ENCODE peak calls at places on chromosome 19, in five cellular contexts. G is A549, M is HFF-Myc, L is dorsolateral prefrontal cortex, Z is HCT116. I is an unnamed sample.
A peak's percentile ranks its signal among the peaks of the same experiment; 100 is the strongest.

GRCh38 chr19:6971366-6971765 is 49.9 kb downstream of the MBD3L2B start:
- DNase-seq in Z (no peak), L (no peak), G (no peak), M (no peak), I (no peak)

GRCh38 chr19:8575467-8575997 is 1.7 kb downstream of the MYO1F start:
- DNase-seq in L (no peak), M (no peak), Z (no peak), G (no peak), I (no peak)

GRCh38 chr19:19595171-19595701 is 23.3 kb downstream of the PBX4 start:
- DNase-seq in G (no peak), Z (no peak), L (no peak), M (peak; percentile 32), I (peak; percentile 32)

GRCh38 chr19:43395561-43395960 is 19.1 kb upstream of the TEX101 start:
- DNase-seq in Z (no peak), L (no peak), G (no peak), M (no peak), I (no peak)

GRCh38 chr19:19192910-19193423 is 909 bp downstream of the RFXANK start:
- DNase-seq in L (no peak), G (no peak), Z (no peak), M (no peak), I (no peak)

GRCh38 chr19:49786432-49786831 is 19.6 kb downstream of the AP2A1 start:
- DNase-seq in M (no peak), Z (no peak), G (peak; percentile 70), L (no peak), I (peak; percentile 21)

GRCh38 chr19:43624933-43625332 is 5.5 kb upstream of the ZNF428 start:
- DNase-seq in M (no peak), L (no peak), G (no peak), Z (peak; percentile 72), I (no peak)

GRCh38 chr19:44685877-44686276 is 13.1 kb upstream of the CEACAM16 start:
- DNase-seq in L (no peak), M (no peak), G (peak; percentile 60), Z (no peak), I (peak; percentile 7)

GRCh38 chr19:15222738-15223648 is 9.3 kb downstream of the EPHX3 start:
- DNase-seq in G (peak; percentile 89), Z (peak; percentile 33), M (peak; percentile 80), L (peak; percentile 93), I (peak; percentile 85)

GRCh38 chr19:1312732-1313694 is 27.3 kb downstream of the EFNA2 start:
- DNase-seq in Z (peak; percentile 23), L (no peak), G (peak; percentile 88), M (no peak), I (no peak)

GRCh38 chr19:2266183-2266993 is 10.2 kb upstream of the JSRP1 start:
- DNase-seq in L (peak; percentile 78), G (no peak), Z (no peak), M (no peak), I (no peak)

GRCh38 chr19:10424011-10424637 is 3.8 kb downstream of the PDE4A start:
- DNase-seq in G (peak; percentile 89), L (peak; percentile 86), M (no peak), Z (no peak), I (no peak)

DNA sequence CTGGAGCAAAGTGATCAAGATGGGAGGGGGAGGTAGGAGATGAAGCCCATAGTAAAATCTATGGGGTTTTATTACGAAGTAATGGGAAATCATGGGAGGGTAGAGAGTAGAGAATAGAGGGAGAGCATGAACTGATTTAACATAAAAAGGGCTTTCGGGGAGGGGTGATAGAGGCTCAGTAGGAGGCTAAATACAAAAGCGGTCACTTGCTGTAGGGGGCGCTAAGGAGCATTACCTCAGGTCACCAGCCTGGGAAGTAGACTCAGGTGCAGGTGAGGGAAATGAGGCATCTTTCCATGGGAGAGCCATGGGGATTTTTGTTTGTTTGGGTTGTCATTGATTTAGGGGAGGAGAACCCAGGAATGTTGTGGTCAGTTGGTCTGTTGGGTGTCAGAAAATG is 14.1 kb downstream of the KRTDAP start:
- DNase-seq in G (no peak), L (no peak), M (no peak), Z (peak; percentile 16), I (no peak)
- TF ChIP-seq CTCF in G (peak; percentile 35), L (no peak), M (peak; percentile 34), Z (no peak), I (no peak)

DNA sequence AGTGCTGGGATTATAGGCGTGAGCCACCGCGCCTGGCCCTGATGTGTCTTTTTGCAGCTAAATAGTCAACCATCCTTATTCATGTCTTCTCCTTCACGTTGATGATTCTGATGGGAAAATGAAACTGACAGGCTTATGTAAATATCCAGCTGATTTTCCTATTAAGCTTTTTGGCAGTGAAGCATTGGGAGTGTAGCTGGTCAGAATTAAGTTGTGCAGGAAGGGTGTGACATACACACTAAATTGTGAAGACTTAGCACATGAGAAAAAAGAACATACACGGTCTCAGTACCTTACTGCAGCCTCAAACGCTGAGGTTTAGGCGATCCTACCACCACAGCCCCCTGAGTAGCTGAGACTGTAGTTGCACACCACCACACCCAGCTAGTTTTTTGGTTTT is 50.5 kb upstream of the USE1 start:
- DNase-seq in L (no peak), G (no peak), M (no peak), Z (no peak), I (no peak)
- H3K4me3 ChIP-seq in L (no peak overlapping the region), G (no peak overlapping the region), M (no peak overlapping the region), Z (no peak overlapping the region), I (no peak overlapping the region)

GRCh38 chr19:55226273-55226672 is 2.3 kb downstream of the TMEM86B start:
- DNase-seq in G (no peak), M (no peak), L (no peak), Z (no peak), I (no peak)

GRCh38 chr19:55226788-55227187 is 1.8 kb downstream of the TMEM86B start:
- DNase-seq in M (no peak), G (no peak), L (no peak), Z (no peak), I (no peak)

GRCh38 chr19:55224038-55224665 is 4.4 kb downstream of the TMEM86B start:
- DNase-seq in Z (no peak), L (no peak), M (no peak), G (no peak), I (no peak)

GRCh38 chr19:55227241-55228014 is 1.1 kb downstream of the TMEM86B start:
- DNase-seq in M (no peak), L (no peak), Z (no peak), G (no peak), I (no peak)

GRCh38 chr19:55225415-55225958 is 3.1 kb downstream of the TMEM86B start:
- DNase-seq in L (no peak), M (no peak), Z (no peak), G (no peak), I (no peak)
- TF ChIP-seq CTCF in L (no peak), M (no peak), Z (no peak), G (no peak), I (no peak)

GRCh38 chr19:27522223-27522622 is 1690.7 kb downstream of the UQCRFS1 start:
- DNase-seq in G (no peak), L (no peak), M (no peak), Z (no peak), I (no peak)
- H3K4me3 ChIP-seq in G (no peak overlapping the region), L (no peak overlapping the region), M (no peak overlapping the region), Z (no peak overlapping the region), I (no peak overlapping the region)

GRCh38 chr19:17259934-17260333 is 4.6 kb downstream of the USHBP1 start:
- DNase-seq in G (no peak), M (no peak), Z (no peak), L (no peak), I (no peak)

GRCh38 chr19:17263712-17264640 is 569 bp downstream of the USHBP1 start:
- DNase-seq in L (no peak), G (no peak), Z (no peak), M (no peak), I (no peak)

GRCh38 chr19:17262557-17262956 is 2.0 kb downstream of the USHBP1 start:
- DNase-seq in L (no peak), M (no peak), G (no peak), Z (no peak), I (no peak)

GRCh38 chr19:17259118-17259780 is 5.3 kb downstream of the USHBP1 start:
- DNase-seq in M (no peak), L (no peak), G (no peak), Z (no peak), I (no peak)

GRCh38 chr19:17260842-17261325 is 3.7 kb downstream of the USHBP1 start:
- DNase-seq in Z (peak; percentile 81), L (peak; percentile 65), M (peak; percentile 36), G (peak; percentile 89), I (no peak)
- TF ChIP-seq CTCF in Z (peak; percentile 79), L (no peak), M (peak; percentile 95), G (peak; percentile 75), I (peak; percentile 92)

DNA sequence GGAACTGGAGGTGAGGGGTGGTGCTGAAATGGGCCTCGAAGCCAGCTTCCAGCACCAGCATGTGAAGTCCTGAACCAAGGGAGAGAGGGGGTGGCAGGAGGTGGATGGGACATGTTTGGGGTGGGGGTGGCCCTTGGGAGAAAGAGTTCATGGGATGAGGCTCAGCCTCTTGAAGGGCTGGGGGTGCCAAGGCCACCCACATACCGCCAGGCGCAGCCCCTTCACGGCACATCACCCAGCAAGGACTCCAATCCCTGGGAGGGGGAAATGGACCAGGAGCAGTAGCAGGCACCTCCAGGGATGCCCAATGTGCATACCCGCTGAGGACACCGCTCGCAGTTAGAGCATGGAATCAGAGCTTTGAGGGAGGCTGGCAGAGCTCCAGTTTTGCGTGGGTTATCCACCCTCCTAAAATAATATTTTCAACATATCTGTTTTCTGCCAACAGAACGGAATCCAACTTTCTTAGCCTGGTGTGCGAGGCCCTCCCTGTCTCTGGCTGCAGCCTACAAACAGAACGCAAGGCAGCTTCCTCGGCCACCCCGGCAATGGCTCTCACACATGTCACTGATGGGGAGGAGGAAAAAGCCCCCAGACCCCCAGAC is 140.5 kb upstream of the VSTM2B start:
- DNase-seq in Z (no peak), G (no peak), M (no peak), L (peak; percentile 47), I (no peak)
- H3K4me3 ChIP-seq in Z (no peak overlapping the region), G (no peak overlapping the region), M (no peak overlapping the region), L (no peak overlapping the region), I (no peak overlapping the region)

GRCh38 chr19:4365791-4366665 is 22.7 kb downstream of the MPND start:
- DNase-seq in Z (no peak), M (no peak), G (no peak), L (no peak), I (no peak)

GRCh38 chr19:4367336-4367723 is 24.0 kb downstream of the MPND start:
- DNase-seq in M (no peak), G (no peak), L (no peak), Z (no peak), I (no peak)

GRCh38 chr19:4366666-4367335 is 23.4 kb downstream of the MPND start:
- DNase-seq in G (no peak), M (no peak), Z (no peak), L (no peak), I (no peak)

GRCh38 chr19:4363571-4364304 is 20.4 kb downstream of the MPND start:
- DNase-seq in G (no peak), L (no peak), Z (no peak), M (no peak), I (no peak)

DNA sequence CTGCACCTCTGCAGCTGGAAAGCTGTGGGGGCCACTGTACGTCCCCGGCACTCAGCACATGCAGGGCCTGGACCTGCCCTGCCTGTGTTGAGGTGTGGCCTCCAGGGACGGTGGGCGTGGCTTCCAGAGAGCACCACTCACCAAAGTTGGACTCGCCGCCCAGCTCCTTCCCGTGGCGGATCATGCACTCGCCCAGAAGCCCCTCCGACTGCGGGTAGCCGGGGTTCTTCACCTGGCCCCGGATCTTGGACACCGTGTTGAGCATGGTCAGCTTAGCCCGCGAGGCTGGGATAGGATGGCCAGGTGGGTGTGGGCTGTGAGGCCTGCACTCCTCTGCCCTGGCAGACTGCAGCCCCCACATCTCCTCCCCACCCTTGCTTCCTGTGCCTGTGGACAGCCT is 22.0 kb downstream of the MPND start:
- DNase-seq in G (no peak), Z (no peak), M (no peak), L (no peak), I (no peak)
- TF ChIP-seq CTCF in G (no peak), Z (no peak), M (no peak), L (no peak), I (no peak)